ENCODE peak calls at places on chromosomes 16 and 17, in nine cellular contexts. One of them, this sample, is unnamed.

GRCh38 chr16:69935740-69936139 is 15.4 kb upstream of the CLEC18A start:
- DNase-seq in NCI-H774: no peak
- DNase-seq in HTR-8/SVneo: no peak
- DNase-seq in stimulated activated CD8-positive, alpha-beta memory T cell treated with anti-CD3 and anti-CD28 coated beads, Interleukin-2, amount 100 ng/mL, for 1 hour: no peak
- DNase-seq in myocyte: no peak
- DNase-seq in cardiac septum: no peak
- DNase-seq in stimulated activated CD4-positive, alpha-beta T cell treated with anti-CD3 and anti-CD28 coated beads, Interleukin-1b, Interleukin-23, amount 100 ng/mL, for 1 hour: no peak
- DNase-seq in coronary artery: no peak
- DNase-seq in NCI-H460: no peak
- DNase-seq in this sample: peak; percentile 27

GRCh38 chr16:6125483-6126259 is 1028.1 kb upstream of the EEF2KMT start:
- DNase-seq in HTR-8/SVneo: no peak
- DNase-seq in coronary artery: no peak
- DNase-seq in stimulated activated CD8-positive, alpha-beta memory T cell treated with anti-CD3 and anti-CD28 coated beads, Interleukin-2, amount 100 ng/mL, for 1 hour: no peak
- DNase-seq in stimulated activated CD4-positive, alpha-beta T cell treated with anti-CD3 and anti-CD28 coated beads, Interleukin-1b, Interleukin-23, amount 100 ng/mL, for 1 hour: no peak
- DNase-seq in cardiac septum: no peak
- DNase-seq in myocyte: no peak
- DNase-seq in NCI-H774: no peak
- DNase-seq in NCI-H460: no peak
- DNase-seq in this sample: no peak

GRCh38 chr17:63477471-63478440 is 895 bp downstream of the ACE start:
- DNase-seq in coronary artery: no peak
- DNase-seq in cardiac septum: no peak
- DNase-seq in stimulated activated CD4-positive, alpha-beta T cell treated with anti-CD3 and anti-CD28 coated beads, Interleukin-1b, Interleukin-23, amount 100 ng/mL, for 1 hour: no peak
- DNase-seq in HTR-8/SVneo: no peak
- DNase-seq in NCI-H774: no peak
- DNase-seq in myocyte: peak; percentile 21
- DNase-seq in stimulated activated CD8-positive, alpha-beta memory T cell treated with anti-CD3 and anti-CD28 coated beads, Interleukin-2, amount 100 ng/mL, for 1 hour: no peak
- DNase-seq in NCI-H460: no peak
- DNase-seq in this sample: no peak

GRCh38 chr16:85394511-85395206 is 218.5 kb upstream of the GSE1 start:
- DNase-seq in cardiac septum: peak; percentile 43
- DNase-seq in myocyte: no peak
- DNase-seq in stimulated activated CD4-positive, alpha-beta T cell treated with anti-CD3 and anti-CD28 coated beads, Interleukin-1b, Interleukin-23, amount 100 ng/mL, for 1 hour: no peak
- DNase-seq in NCI-H460: no peak
- DNase-seq in NCI-H774: no peak
- DNase-seq in HTR-8/SVneo: no peak
- DNase-seq in coronary artery: no peak
- DNase-seq in stimulated activated CD8-positive, alpha-beta memory T cell treated with anti-CD3 and anti-CD28 coated beads, Interleukin-2, amount 100 ng/mL, for 1 hour: no peak
- DNase-seq in this sample: peak; percentile 49

GRCh38 chr17:45814622-45815606 is 29.8 kb upstream of the SPPL2C start:
- DNase-seq in HTR-8/SVneo: no peak
- DNase-seq in NCI-H774: no peak
- DNase-seq in NCI-H460: no peak
- DNase-seq in myocyte: peak; percentile 33
- DNase-seq in coronary artery: no peak
- DNase-seq in cardiac septum: no peak
- DNase-seq in stimulated activated CD8-positive, alpha-beta memory T cell treated with anti-CD3 and anti-CD28 coated beads, Interleukin-2, amount 100 ng/mL, for 1 hour: no peak
- DNase-seq in stimulated activated CD4-positive, alpha-beta T cell treated with anti-CD3 and anti-CD28 coated beads, Interleukin-1b, Interleukin-23, amount 100 ng/mL, for 1 hour: no peak
- DNase-seq in this sample: no peak

GRCh38 chr16:67179421-67180080 is 4.2 kb downstream of the MATCAP1 start:
- DNase-seq in NCI-H460: no peak
- DNase-seq in NCI-H774: no peak
- DNase-seq in myocyte: no peak
- DNase-seq in stimulated activated CD8-positive, alpha-beta memory T cell treated with anti-CD3 and anti-CD28 coated beads, Interleukin-2, amount 100 ng/mL, for 1 hour: no peak
- DNase-seq in coronary artery: no peak
- DNase-seq in cardiac septum: no peak
- DNase-seq in stimulated activated CD4-positive, alpha-beta T cell treated with anti-CD3 and anti-CD28 coated beads, Interleukin-1b, Interleukin-23, amount 100 ng/mL, for 1 hour: no peak
- DNase-seq in HTR-8/SVneo: no peak
- DNase-seq in this sample: no peak

GRCh38 chr17:61237275-61237674 is 162.4 kb upstream of the TBX2 start:
- DNase-seq in myocyte: no peak
- DNase-seq in NCI-H774: no peak
- DNase-seq in stimulated activated CD8-positive, alpha-beta memory T cell treated with anti-CD3 and anti-CD28 coated beads, Interleukin-2, amount 100 ng/mL, for 1 hour: no peak
- DNase-seq in HTR-8/SVneo: no peak
- DNase-seq in cardiac septum: no peak
- DNase-seq in NCI-H460: no peak
- DNase-seq in coronary artery: no peak
- DNase-seq in stimulated activated CD4-positive, alpha-beta T cell treated with anti-CD3 and anti-CD28 coated beads, Interleukin-1b, Interleukin-23, amount 100 ng/mL, for 1 hour: no peak
- DNase-seq in this sample: no peak

GRCh38 chr16:56931253-56931768 is 631 bp upstream of the HERPUD1 start:
- DNase-seq in myocyte: no peak
- DNase-seq in HTR-8/SVneo: peak; percentile 15
- DNase-seq in stimulated activated CD8-positive, alpha-beta memory T cell treated with anti-CD3 and anti-CD28 coated beads, Interleukin-2, amount 100 ng/mL, for 1 hour: no peak
- DNase-seq in stimulated activated CD4-positive, alpha-beta T cell treated with anti-CD3 and anti-CD28 coated beads, Interleukin-1b, Interleukin-23, amount 100 ng/mL, for 1 hour: peak; percentile 3
- DNase-seq in coronary artery: no peak
- DNase-seq in NCI-H460: no peak
- DNase-seq in cardiac septum: peak; percentile 78
- DNase-seq in NCI-H774: no peak
- DNase-seq in this sample: peak; percentile 69

GRCh38 chr16:87570938-87571867 is 31.1 kb upstream of the JPH3 start:
- DNase-seq in stimulated activated CD4-positive, alpha-beta T cell treated with anti-CD3 and anti-CD28 coated beads, Interleukin-1b, Interleukin-23, amount 100 ng/mL, for 1 hour: no peak
- DNase-seq in NCI-H460: peak; percentile 43
- DNase-seq in HTR-8/SVneo: no peak
- DNase-seq in myocyte: peak; percentile 92
- DNase-seq in coronary artery: peak; percentile 88
- DNase-seq in NCI-H774: no peak
- DNase-seq in stimulated activated CD8-positive, alpha-beta memory T cell treated with anti-CD3 and anti-CD28 coated beads, Interleukin-2, amount 100 ng/mL, for 1 hour: no peak
- DNase-seq in cardiac septum: no peak
- DNase-seq in this sample: no peak

GRCh38 chr17:77537566-77537965 is 396.8 kb downstream of the SEC14L1 start:
- DNase-seq in myocyte: no peak
- DNase-seq in NCI-H460: no peak
- DNase-seq in stimulated activated CD4-positive, alpha-beta T cell treated with anti-CD3 and anti-CD28 coated beads, Interleukin-1b, Interleukin-23, amount 100 ng/mL, for 1 hour: no peak
- DNase-seq in cardiac septum: no peak
- DNase-seq in NCI-H774: no peak
- DNase-seq in HTR-8/SVneo: no peak
- DNase-seq in coronary artery: no peak
- DNase-seq in stimulated activated CD8-positive, alpha-beta memory T cell treated with anti-CD3 and anti-CD28 coated beads, Interleukin-2, amount 100 ng/mL, for 1 hour: no peak
- DNase-seq in this sample: no peak

GRCh38 chr17:29495011-29495410 is 71.8 kb downstream of the ABHD15 start:
- DNase-seq in NCI-H774: no peak
- DNase-seq in myocyte: no peak
- DNase-seq in cardiac septum: no peak
- DNase-seq in coronary artery: no peak
- DNase-seq in NCI-H460: no peak
- DNase-seq in HTR-8/SVneo: peak; percentile 35
- DNase-seq in stimulated activated CD4-positive, alpha-beta T cell treated with anti-CD3 and anti-CD28 coated beads, Interleukin-1b, Interleukin-23, amount 100 ng/mL, for 1 hour: no peak
- DNase-seq in stimulated activated CD8-positive, alpha-beta memory T cell treated with anti-CD3 and anti-CD28 coated beads, Interleukin-2, amount 100 ng/mL, for 1 hour: no peak
- DNase-seq in this sample: no peak

GRCh38 chr17:36721560-36722120 is 120.3 kb downstream of the MRM1 start:
- DNase-seq in cardiac septum: no peak
- DNase-seq in myocyte: no peak
- DNase-seq in stimulated activated CD8-positive, alpha-beta memory T cell treated with anti-CD3 and anti-CD28 coated beads, Interleukin-2, amount 100 ng/mL, for 1 hour: no peak
- DNase-seq in coronary artery: no peak
- DNase-seq in HTR-8/SVneo: no peak
- DNase-seq in NCI-H460: no peak
- DNase-seq in NCI-H774: peak; percentile 79
- DNase-seq in stimulated activated CD4-positive, alpha-beta T cell treated with anti-CD3 and anti-CD28 coated beads, Interleukin-1b, Interleukin-23, amount 100 ng/mL, for 1 hour: no peak
- DNase-seq in this sample: no peak

GRCh38 chr16:56950881-56951771 is 10.6 kb upstream of the CETP start:
- DNase-seq in HTR-8/SVneo: peak; percentile 65
- DNase-seq in stimulated activated CD8-positive, alpha-beta memory T cell treated with anti-CD3 and anti-CD28 coated beads, Interleukin-2, amount 100 ng/mL, for 1 hour: peak; percentile 22
- DNase-seq in coronary artery: no peak
- DNase-seq in myocyte: peak; percentile 61
- DNase-seq in stimulated activated CD4-positive, alpha-beta T cell treated with anti-CD3 and anti-CD28 coated beads, Interleukin-1b, Interleukin-23, amount 100 ng/mL, for 1 hour: no peak
- DNase-seq in NCI-H774: no peak
- DNase-seq in NCI-H460: peak; percentile 47
- DNase-seq in cardiac septum: no peak
- DNase-seq in this sample: no peak

GRCh38 chr17:20080513-20080912 is 71.4 kb downstream of the SPECC1 start:
- DNase-seq in HTR-8/SVneo: no peak
- DNase-seq in stimulated activated CD4-positive, alpha-beta T cell treated with anti-CD3 and anti-CD28 coated beads, Interleukin-1b, Interleukin-23, amount 100 ng/mL, for 1 hour: no peak
- DNase-seq in NCI-H774: no peak
- DNase-seq in NCI-H460: no peak
- DNase-seq in stimulated activated CD8-positive, alpha-beta memory T cell treated with anti-CD3 and anti-CD28 coated beads, Interleukin-2, amount 100 ng/mL, for 1 hour: no peak
- DNase-seq in cardiac septum: no peak
- DNase-seq in coronary artery: no peak
- DNase-seq in myocyte: no peak
- DNase-seq in this sample: no peak

This sample was measured in sciatic nerve.